ENCODE peak calls at places on chromosome 10, in four cellular contexts. One of them, this sample, is unnamed.

GRCh38 chr10:104104418-104104817 is 17.6 kb upstream of the SFR1 start:
- DNase-seq in K562: no peak
- DNase-seq in HepG2: no peak
- DNase-seq in GM12878: no peak
- DNase-seq in this sample: no peak

GRCh38 chr10:110355181-110355831 is 50.6 kb upstream of the SMNDC1 start:
- DNase-seq in K562: no peak
- DNase-seq in HepG2: no peak
- DNase-seq in GM12878: peak
- DNase-seq in this sample: no peak

GRCh38 chr10:28130267-28130666 is 131.4 kb upstream of the ODAD2 start:
- DNase-seq in K562: no peak
- DNase-seq in HepG2: no peak
- DNase-seq in GM12878: no peak
- DNase-seq in this sample: no peak

GRCh38 chr10:123021517-123021916 is 12.7 kb downstream of the ACADSB start:
- DNase-seq in K562: no peak
- DNase-seq in HepG2: peak
- DNase-seq in GM12878: no peak
- DNase-seq in this sample: no peak

GRCh38 chr10:47253651-47254375 is 46.2 kb upstream of the GDF10 start:
- DNase-seq in K562: no peak
- DNase-seq in HepG2: no peak
- DNase-seq in GM12878: no peak
- DNase-seq in this sample: no peak

GRCh38 chr10:566241-566885 is 123.1 kb downstream of the DIP2C start:
- DNase-seq in K562: no peak
- DNase-seq in HepG2: no peak
- DNase-seq in GM12878: no peak
- DNase-seq in this sample: no peak

GRCh38 chr10:103517234-103518085 is 24.0 kb downstream of the NEURL1 start:
- DNase-seq in K562: no peak
- DNase-seq in HepG2: no peak
- DNase-seq in GM12878: no peak
- DNase-seq in this sample: no peak

GRCh38 chr10:110337906-110338305 is 33.2 kb upstream of the SMNDC1 start:
- DNase-seq in K562: no peak
- DNase-seq in HepG2: no peak
- DNase-seq in GM12878: no peak
- DNase-seq in this sample: no peak

GRCh38 chr10:49103761-49104160 is 11.6 kb downstream of the VSTM4 start:
- DNase-seq in K562: no peak
- DNase-seq in HepG2: no peak
- DNase-seq in GM12878: no peak
- DNase-seq in this sample: no peak
- TF ChIP-seq USF2 in K562: no peak
- TF ChIP-seq USF2 in HepG2: no peak
- TF ChIP-seq USF2 in GM12878: no peak
- TF ChIP-seq USF2 in this sample: no peak

GRCh38 chr10:49295297-49295696 is 3.7 kb upstream of the C10orf71 start:
- DNase-seq in K562: no peak
- DNase-seq in HepG2: no peak
- DNase-seq in GM12878: no peak
- DNase-seq in this sample: no peak

GRCh38 chr10:49290131-49290530 is 8.8 kb upstream of the C10orf71 start:
- DNase-seq in K562: no peak
- DNase-seq in HepG2: no peak
- DNase-seq in GM12878: no peak
- DNase-seq in this sample: no peak

GRCh38 chr10:49290607-49291006 is 8.4 kb upstream of the C10orf71 start:
- DNase-seq in K562: no peak
- DNase-seq in HepG2: no peak
- DNase-seq in GM12878: no peak
- DNase-seq in this sample: no peak

GRCh38 chr10:49292565-49293207 is 6.3 kb upstream of the C10orf71 start:
- DNase-seq in K562: no peak
- DNase-seq in HepG2: no peak
- DNase-seq in GM12878: no peak
- DNase-seq in this sample: no peak

GRCh38 chr10:49293208-49293603 is 5.8 kb upstream of the C10orf71 start:
- DNase-seq in K562: no peak
- DNase-seq in HepG2: no peak
- DNase-seq in GM12878: no peak
- DNase-seq in this sample: no peak
- TF ChIP-seq CREB1 in K562: no peak
- TF ChIP-seq CREB1 in HepG2: no peak
- TF ChIP-seq CREB1 in GM12878: no peak
- TF ChIP-seq CREB1 in this sample: no peak

DNA sequence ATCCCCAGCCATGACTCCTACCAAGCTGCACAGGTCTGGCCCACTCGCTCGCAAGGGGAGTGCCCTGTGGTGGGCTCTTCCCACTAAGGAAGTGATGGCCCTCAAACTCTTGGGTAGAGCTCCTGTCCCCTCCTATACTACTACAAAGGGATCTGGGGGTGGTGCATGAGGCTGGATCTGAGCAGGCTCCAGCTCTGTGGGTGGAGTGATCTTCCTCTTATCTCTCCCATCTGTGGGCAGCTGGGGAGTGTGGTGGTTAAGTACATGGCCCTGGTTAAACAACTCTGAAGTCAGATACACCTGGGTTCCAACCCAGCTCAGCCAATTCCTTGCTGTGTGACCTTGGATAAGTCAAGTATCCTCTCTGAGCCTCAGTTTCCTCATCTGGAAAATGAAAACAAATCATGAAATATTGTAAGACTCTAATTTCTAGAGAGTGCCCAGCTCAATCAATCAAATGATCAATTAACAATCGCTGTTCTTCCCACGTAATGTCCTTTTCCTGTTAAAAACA is 17.4 kb downstream of the DDIT4 start:
- DNase-seq in K562: peak
- DNase-seq in HepG2: no peak
- DNase-seq in GM12878: no peak
- DNase-seq in this sample: no peak
- TF ChIP-seq ETV6 in K562: no peak
- TF ChIP-seq ETV6 in HepG2: no peak
- TF ChIP-seq ETV6 in GM12878: no peak
- TF ChIP-seq ETV6 in this sample: no peak

GRCh38 chr10:8133146-8133545 is 78.7 kb downstream of the GATA3 start:
- DNase-seq in K562: no peak
- DNase-seq in HepG2: no peak
- DNase-seq in GM12878: peak
- DNase-seq in this sample: no peak
- TF ChIP-seq USF2 in K562: no peak
- TF ChIP-seq USF2 in HepG2: no peak
- TF ChIP-seq USF2 in GM12878: no peak
- TF ChIP-seq USF2 in this sample: no peak

GRCh38 chr10:71784679-71785272 is 11.5 kb upstream of the VSIR start:
- DNase-seq in K562: no peak
- DNase-seq in HepG2: no peak
- DNase-seq in GM12878: no peak
- DNase-seq in this sample: no peak
- TF ChIP-seq CREB1 in K562: no peak
- TF ChIP-seq CREB1 in HepG2: no peak
- TF ChIP-seq CREB1 in GM12878: no peak
- TF ChIP-seq CREB1 in this sample: no peak

GRCh38 chr10:62268027-62268398 is 631 bp downstream of the RTKN2 start:
- DNase-seq in K562: no peak
- DNase-seq in HepG2: no peak
- DNase-seq in GM12878: no peak
- DNase-seq in this sample: peak

GRCh38 chr10:62264126-62264525 is 4.5 kb downstream of the RTKN2 start:
- DNase-seq in K562: no peak
- DNase-seq in HepG2: no peak
- DNase-seq in GM12878: no peak
- DNase-seq in this sample: no peak

GRCh38 chr10:62266611-62267010 is 2.0 kb downstream of the RTKN2 start:
- DNase-seq in K562: no peak
- DNase-seq in HepG2: no peak
- DNase-seq in GM12878: no peak
- DNase-seq in this sample: no peak

GRCh38 chr10:62266147-62266546 is 2.5 kb downstream of the RTKN2 start:
- DNase-seq in K562: no peak
- DNase-seq in HepG2: no peak
- DNase-seq in GM12878: no peak
- DNase-seq in this sample: no peak

GRCh38 chr10:62264702-62265436 is 3.8 kb downstream of the RTKN2 start:
- DNase-seq in K562: peak
- DNase-seq in HepG2: peak
- DNase-seq in GM12878: no peak
- DNase-seq in this sample: no peak
- TF ChIP-seq ETV6 in K562: no peak
- TF ChIP-seq ETV6 in HepG2: no peak
- TF ChIP-seq ETV6 in GM12878: no peak
- TF ChIP-seq ETV6 in this sample: no peak

GRCh38 chr10:22669163-22669711 is 45.1 kb downstream of the PIP4K2A start:
- DNase-seq in K562: peak
- DNase-seq in HepG2: no peak
- DNase-seq in GM12878: no peak
- DNase-seq in this sample: no peak

GRCh38 chr10:22665329-22665728 is 49.0 kb downstream of the PIP4K2A start:
- DNase-seq in K562: no peak
- DNase-seq in HepG2: no peak
- DNase-seq in GM12878: no peak
- DNase-seq in this sample: no peak

GRCh38 chr10:22667093-22667480 is 47.3 kb downstream of the PIP4K2A start:
- DNase-seq in K562: no peak
- DNase-seq in HepG2: no peak
- DNase-seq in GM12878: no peak
- DNase-seq in this sample: no peak

GRCh38 chr10:22662693-22663330 is 51.6 kb downstream of the PIP4K2A start:
- DNase-seq in K562: no peak
- DNase-seq in HepG2: peak
- DNase-seq in GM12878: no peak
- DNase-seq in this sample: no peak

GRCh38 chr10:22666287-22667092 is 47.9 kb downstream of the PIP4K2A start:
- DNase-seq in K562: peak
- DNase-seq in HepG2: peak
- DNase-seq in GM12878: no peak
- DNase-seq in this sample: no peak
- TF ChIP-seq USF2 in K562: no peak
- TF ChIP-seq USF2 in HepG2: no peak
- TF ChIP-seq USF2 in GM12878: no peak
- TF ChIP-seq USF2 in this sample: no peak

This sample was measured in WTC11.